ENCODE peak calls at places on chromosome 22, in eight cellular contexts. One of them, this sample, is unnamed.

GRCh38 chr22:17514092-17514491 is 49.2 kb upstream of the SLC25A18 start:
- ATAC-seq in T-helper 17 cell: no peak
- ATAC-seq in Right ventricle myocardium inferior: peak; percentile 85
- ATAC-seq in left cardiac atrium: no peak
- ATAC-seq in thoracic aorta: no peak
- ATAC-seq in pancreas: no peak
- ATAC-seq in Right ventricle myocardium superior: peak; percentile 88
- ATAC-seq in naive B cell: no peak
- ATAC-seq in this sample: no peak

GRCh38 chr22:30001459-30001858 is 78.8 kb upstream of the HORMAD2 start:
- ATAC-seq in T-helper 17 cell: no peak
- ATAC-seq in Right ventricle myocardium inferior: no peak
- ATAC-seq in left cardiac atrium: no peak
- ATAC-seq in thoracic aorta: no peak
- ATAC-seq in pancreas: peak; percentile 53
- ATAC-seq in Right ventricle myocardium superior: no peak
- ATAC-seq in naive B cell: no peak
- ATAC-seq in this sample: no peak

GRCh38 chr22:20031732-20032406 is 11.0 kb downstream of the TANGO2 start:
- ATAC-seq in T-helper 17 cell: peak; percentile 99
- ATAC-seq in Right ventricle myocardium inferior: no peak
- ATAC-seq in left cardiac atrium: no peak
- ATAC-seq in thoracic aorta: no peak
- ATAC-seq in pancreas: no peak
- ATAC-seq in Right ventricle myocardium superior: no peak
- ATAC-seq in naive B cell: peak; percentile 53
- ATAC-seq in this sample: no peak

GRCh38 chr22:31646186-31647019 is 15.6 kb downstream of the PISD start:
- ATAC-seq in T-helper 17 cell: peak; percentile 51
- ATAC-seq in Right ventricle myocardium inferior: no peak
- ATAC-seq in left cardiac atrium: no peak
- ATAC-seq in thoracic aorta: no peak
- ATAC-seq in pancreas: peak; percentile 73
- ATAC-seq in Right ventricle myocardium superior: no peak
- ATAC-seq in naive B cell: no peak
- ATAC-seq in this sample: peak; percentile 76

GRCh38 chr22:48369789-48370507 is 1457.7 kb downstream of the BRD1 start:
- ATAC-seq in T-helper 17 cell: no peak
- ATAC-seq in Right ventricle myocardium inferior: no peak
- ATAC-seq in left cardiac atrium: no peak
- ATAC-seq in thoracic aorta: no peak
- ATAC-seq in pancreas: peak; percentile 50
- ATAC-seq in Right ventricle myocardium superior: no peak
- ATAC-seq in naive B cell: no peak
- ATAC-seq in this sample: no peak

GRCh38 chr22:41688365-41689211 is at the start of gene SNU13:
- ATAC-seq in T-helper 17 cell: peak; percentile 95
- ATAC-seq in Right ventricle myocardium inferior: peak; percentile 96
- ATAC-seq in left cardiac atrium: peak; percentile 97
- ATAC-seq in thoracic aorta: peak; percentile 77
- ATAC-seq in pancreas: peak; percentile 95
- ATAC-seq in Right ventricle myocardium superior: peak; percentile 96
- ATAC-seq in naive B cell: peak; percentile 94
- ATAC-seq in this sample: peak; percentile 98

GRCh38 chr22:35649026-35649553 is 844 bp downstream of the APOL6 start:
- ATAC-seq in T-helper 17 cell: no peak
- ATAC-seq in Right ventricle myocardium inferior: no peak
- ATAC-seq in left cardiac atrium: no peak
- ATAC-seq in thoracic aorta: no peak
- ATAC-seq in pancreas: peak; percentile 14
- ATAC-seq in Right ventricle myocardium superior: no peak
- ATAC-seq in naive B cell: no peak
- ATAC-seq in this sample: no peak

GRCh38 chr22:32880906-32881596 is 79.5 kb downstream of the TIMP3 start:
- ATAC-seq in T-helper 17 cell: no peak
- ATAC-seq in Right ventricle myocardium inferior: peak; percentile 97
- ATAC-seq in left cardiac atrium: peak; percentile 98
- ATAC-seq in thoracic aorta: no peak
- ATAC-seq in pancreas: peak; percentile 68
- ATAC-seq in Right ventricle myocardium superior: peak; percentile 98
- ATAC-seq in naive B cell: peak; percentile 67
- ATAC-seq in this sample: peak; percentile 78

GRCh38 chr22:41848468-41848867 is 15.6 kb downstream of the SREBF2 start:
- ATAC-seq in T-helper 17 cell: peak; percentile 48
- ATAC-seq in Right ventricle myocardium inferior: peak; percentile 65
- ATAC-seq in left cardiac atrium: peak; percentile 53
- ATAC-seq in thoracic aorta: no peak
- ATAC-seq in pancreas: peak; percentile 7
- ATAC-seq in Right ventricle myocardium superior: peak; percentile 46
- ATAC-seq in naive B cell: peak; percentile 63
- ATAC-seq in this sample: no peak

GRCh38 chr22:43377486-43377995 is 34.3 kb upstream of the MPPED1 start:
- ATAC-seq in T-helper 17 cell: no peak
- ATAC-seq in Right ventricle myocardium inferior: no peak
- ATAC-seq in left cardiac atrium: no peak
- ATAC-seq in thoracic aorta: no peak
- ATAC-seq in pancreas: peak; percentile 42
- ATAC-seq in Right ventricle myocardium superior: no peak
- ATAC-seq in naive B cell: no peak
- ATAC-seq in this sample: no peak

GRCh38 chr22:49620666-49621065 is 207.0 kb downstream of the BRD1 start:
- ATAC-seq in T-helper 17 cell: no peak
- ATAC-seq in Right ventricle myocardium inferior: no peak
- ATAC-seq in left cardiac atrium: no peak
- ATAC-seq in thoracic aorta: no peak
- ATAC-seq in pancreas: no peak
- ATAC-seq in Right ventricle myocardium superior: no peak
- ATAC-seq in naive B cell: no peak
- ATAC-seq in this sample: no peak

GRCh38 chr22:48098936-48099245 is 1336.4 kb downstream of the TBC1D22A start:
- ATAC-seq in T-helper 17 cell: no peak
- ATAC-seq in Right ventricle myocardium inferior: no peak
- ATAC-seq in left cardiac atrium: no peak
- ATAC-seq in thoracic aorta: no peak
- ATAC-seq in pancreas: no peak
- ATAC-seq in Right ventricle myocardium superior: no peak
- ATAC-seq in naive B cell: peak; percentile 2
- ATAC-seq in this sample: no peak

GRCh38 chr22:25884121-25884520 is 142.1 kb downstream of the MYO18B start:
- ATAC-seq in T-helper 17 cell: no peak
- ATAC-seq in Right ventricle myocardium inferior: no peak
- ATAC-seq in left cardiac atrium: no peak
- ATAC-seq in thoracic aorta: no peak
- ATAC-seq in pancreas: no peak
- ATAC-seq in Right ventricle myocardium superior: no peak
- ATAC-seq in naive B cell: no peak
- ATAC-seq in this sample: no peak

GRCh38 chr22:26800858-26801257 is 143.5 kb downstream of the MIAT start:
- ATAC-seq in T-helper 17 cell: no peak
- ATAC-seq in Right ventricle myocardium inferior: no peak
- ATAC-seq in left cardiac atrium: no peak
- ATAC-seq in thoracic aorta: no peak
- ATAC-seq in pancreas: no peak
- ATAC-seq in Right ventricle myocardium superior: no peak
- ATAC-seq in naive B cell: no peak
- ATAC-seq in this sample: no peak

GRCh38 chr22:31952459-31952858 is 8.1 kb downstream of the YWHAH start:
- ATAC-seq in T-helper 17 cell: no peak
- ATAC-seq in Right ventricle myocardium inferior: peak; percentile 37
- ATAC-seq in left cardiac atrium: peak; percentile 14
- ATAC-seq in thoracic aorta: peak; percentile 55
- ATAC-seq in pancreas: peak; percentile 77
- ATAC-seq in Right ventricle myocardium superior: peak; percentile 49
- ATAC-seq in naive B cell: no peak
- ATAC-seq in this sample: peak; percentile 80

GRCh38 chr22:39999144-39999757 is 4.5 kb downstream of the FAM83F start:
- ATAC-seq in T-helper 17 cell: no peak
- ATAC-seq in Right ventricle myocardium inferior: no peak
- ATAC-seq in left cardiac atrium: no peak
- ATAC-seq in thoracic aorta: no peak
- ATAC-seq in pancreas: no peak
- ATAC-seq in Right ventricle myocardium superior: no peak
- ATAC-seq in naive B cell: no peak
- ATAC-seq in this sample: no peak

GRCh38 chr22:50621948-50622722 is 5.8 kb downstream of the ARSA start:
- ATAC-seq in T-helper 17 cell: no peak
- ATAC-seq in Right ventricle myocardium inferior: no peak
- ATAC-seq in left cardiac atrium: no peak
- ATAC-seq in thoracic aorta: no peak
- ATAC-seq in pancreas: peak; percentile 31
- ATAC-seq in Right ventricle myocardium superior: no peak
- ATAC-seq in naive B cell: no peak
- ATAC-seq in this sample: peak; percentile 7

GRCh38 chr22:44821741-44822425 is 69.5 kb downstream of the ARHGAP8 start:
- ATAC-seq in T-helper 17 cell: no peak
- ATAC-seq in Right ventricle myocardium inferior: no peak
- ATAC-seq in left cardiac atrium: no peak
- ATAC-seq in thoracic aorta: no peak
- ATAC-seq in pancreas: no peak
- ATAC-seq in Right ventricle myocardium superior: no peak
- ATAC-seq in naive B cell: no peak
- ATAC-seq in this sample: no peak

GRCh38 chr22:30206964-30207363 is 39.6 kb downstream of the LIF start:
- ATAC-seq in T-helper 17 cell: no peak
- ATAC-seq in Right ventricle myocardium inferior: no peak
- ATAC-seq in left cardiac atrium: no peak
- ATAC-seq in thoracic aorta: no peak
- ATAC-seq in pancreas: peak; percentile 34
- ATAC-seq in Right ventricle myocardium superior: no peak
- ATAC-seq in naive B cell: no peak
- ATAC-seq in this sample: peak; percentile 85

GRCh38 chr22:17779286-17780115 is 5.2 kb upstream of the BID start:
- ATAC-seq in T-helper 17 cell: no peak
- ATAC-seq in Right ventricle myocardium inferior: no peak
- ATAC-seq in left cardiac atrium: no peak
- ATAC-seq in thoracic aorta: no peak
- ATAC-seq in pancreas: no peak
- ATAC-seq in Right ventricle myocardium superior: no peak
- ATAC-seq in naive B cell: no peak
- ATAC-seq in this sample: no peak

GRCh38 chr22:27405672-27406388 is 395.7 kb downstream of the MN1 start:
- ATAC-seq in T-helper 17 cell: no peak
- ATAC-seq in Right ventricle myocardium inferior: peak; percentile 75
- ATAC-seq in left cardiac atrium: peak; percentile 85
- ATAC-seq in thoracic aorta: no peak
- ATAC-seq in pancreas: peak; percentile 99
- ATAC-seq in Right ventricle myocardium superior: peak; percentile 87
- ATAC-seq in naive B cell: no peak
- ATAC-seq in this sample: peak; percentile 96

GRCh38 chr22:22599248-22599647 is 40.2 kb upstream of the PRAME start:
- ATAC-seq in T-helper 17 cell: no peak
- ATAC-seq in Right ventricle myocardium inferior: no peak
- ATAC-seq in left cardiac atrium: no peak
- ATAC-seq in thoracic aorta: no peak
- ATAC-seq in pancreas: no peak
- ATAC-seq in Right ventricle myocardium superior: no peak
- ATAC-seq in naive B cell: no peak
- ATAC-seq in this sample: no peak

GRCh38 chr22:37032535-37033460 is 13.3 kb downstream of the MPST start:
- ATAC-seq in T-helper 17 cell: no peak
- ATAC-seq in Right ventricle myocardium inferior: peak; percentile 22
- ATAC-seq in left cardiac atrium: peak; percentile 71
- ATAC-seq in thoracic aorta: no peak
- ATAC-seq in pancreas: peak; percentile 97
- ATAC-seq in Right ventricle myocardium superior: peak; percentile 40
- ATAC-seq in naive B cell: no peak
- ATAC-seq in this sample: no peak

GRCh38 chr22:25057013-25057881 is 104.7 kb downstream of the KIAA1671 start:
- ATAC-seq in T-helper 17 cell: peak; percentile 76
- ATAC-seq in Right ventricle myocardium inferior: peak; percentile 63
- ATAC-seq in left cardiac atrium: peak; percentile 76
- ATAC-seq in thoracic aorta: no peak
- ATAC-seq in pancreas: peak; percentile 94
- ATAC-seq in Right ventricle myocardium superior: peak; percentile 80
- ATAC-seq in naive B cell: no peak
- ATAC-seq in this sample: peak; percentile 98

GRCh38 chr22:37243402-37244113 is 511 bp downstream of the RAC2 start:
- ATAC-seq in T-helper 17 cell: peak; percentile 4
- ATAC-seq in Right ventricle myocardium inferior: peak; percentile 3
- ATAC-seq in left cardiac atrium: no peak
- ATAC-seq in thoracic aorta: no peak
- ATAC-seq in pancreas: peak; percentile 22
- ATAC-seq in Right ventricle myocardium superior: no peak
- ATAC-seq in naive B cell: peak; percentile 1
- ATAC-seq in this sample: no peak

GRCh38 chr22:43281400-43281799 is 61.8 kb downstream of the SCUBE1 start:
- ATAC-seq in T-helper 17 cell: no peak
- ATAC-seq in Right ventricle myocardium inferior: no peak
- ATAC-seq in left cardiac atrium: peak; percentile 79
- ATAC-seq in thoracic aorta: no peak
- ATAC-seq in pancreas: no peak
- ATAC-seq in Right ventricle myocardium superior: no peak
- ATAC-seq in naive B cell: no peak
- ATAC-seq in this sample: no peak

GRCh38 chr22:41181349-41182241 is 23.5 kb upstream of the L3MBTL2 start:
- ATAC-seq in T-helper 17 cell: no peak
- ATAC-seq in Right ventricle myocardium inferior: no peak
- ATAC-seq in left cardiac atrium: no peak
- ATAC-seq in thoracic aorta: no peak
- ATAC-seq in pancreas: no peak
- ATAC-seq in Right ventricle myocardium superior: no peak
- ATAC-seq in naive B cell: no peak
- ATAC-seq in this sample: peak; percentile 19

GRCh38 chr22:23204541-23205157 is 24.3 kb downstream of the BCR start:
- ATAC-seq in T-helper 17 cell: no peak
- ATAC-seq in Right ventricle myocardium inferior: peak; percentile 92
- ATAC-seq in left cardiac atrium: peak; percentile 92
- ATAC-seq in thoracic aorta: peak; percentile 3
- ATAC-seq in pancreas: peak; percentile 83
- ATAC-seq in Right ventricle myocardium superior: peak; percentile 97
- ATAC-seq in naive B cell: no peak
- ATAC-seq in this sample: peak; percentile 88

GRCh38 chr22:42757475-42757874 is 36.8 kb upstream of the A4GALT start:
- ATAC-seq in T-helper 17 cell: no peak
- ATAC-seq in Right ventricle myocardium inferior: no peak
- ATAC-seq in left cardiac atrium: no peak
- ATAC-seq in thoracic aorta: no peak
- ATAC-seq in pancreas: no peak
- ATAC-seq in Right ventricle myocardium superior: no peak
- ATAC-seq in naive B cell: no peak
- ATAC-seq in this sample: no peak

GRCh38 chr22:17917490-17917983 is 106.8 kb downstream of the MICAL3 start:
- ATAC-seq in T-helper 17 cell: no peak
- ATAC-seq in Right ventricle myocardium inferior: peak; percentile 35
- ATAC-seq in left cardiac atrium: peak; percentile 10
- ATAC-seq in thoracic aorta: no peak
- ATAC-seq in pancreas: no peak
- ATAC-seq in Right ventricle myocardium superior: peak; percentile 6
- ATAC-seq in naive B cell: peak; percentile 18
- ATAC-seq in this sample: no peak

GRCh38 chr22:35684270-35684700 is 33.4 kb upstream of the APOL5 start:
- ATAC-seq in T-helper 17 cell: no peak
- ATAC-seq in Right ventricle myocardium inferior: peak; percentile 93
- ATAC-seq in left cardiac atrium: peak; percentile 93
- ATAC-seq in thoracic aorta: no peak
- ATAC-seq in pancreas: peak; percentile 73
- ATAC-seq in Right ventricle myocardium superior: peak; percentile 95
- ATAC-seq in naive B cell: no peak
- ATAC-seq in this sample: peak; percentile 65

GRCh38 chr22:40951795-40952602 is 821 bp downstream of the RBX1 start:
- ATAC-seq in T-helper 17 cell: no peak
- ATAC-seq in Right ventricle myocardium inferior: no peak
- ATAC-seq in left cardiac atrium: no peak
- ATAC-seq in thoracic aorta: no peak
- ATAC-seq in pancreas: peak; percentile 0
- ATAC-seq in Right ventricle myocardium superior: no peak
- ATAC-seq in naive B cell: no peak
- ATAC-seq in this sample: peak; percentile 6

GRCh38 chr22:33515733-33516297 is 404.5 kb downstream of the LARGE1 start:
- ATAC-seq in T-helper 17 cell: no peak
- ATAC-seq in Right ventricle myocardium inferior: no peak
- ATAC-seq in left cardiac atrium: no peak
- ATAC-seq in thoracic aorta: no peak
- ATAC-seq in pancreas: no peak
- ATAC-seq in Right ventricle myocardium superior: no peak
- ATAC-seq in naive B cell: no peak
- ATAC-seq in this sample: no peak

GRCh38 chr22:28710889-28711285 is 30.7 kb downstream of the CHEK2 start:
- ATAC-seq in T-helper 17 cell: no peak
- ATAC-seq in Right ventricle myocardium inferior: no peak
- ATAC-seq in left cardiac atrium: no peak
- ATAC-seq in thoracic aorta: no peak
- ATAC-seq in pancreas: no peak
- ATAC-seq in Right ventricle myocardium superior: no peak
- ATAC-seq in naive B cell: no peak
- ATAC-seq in this sample: peak; percentile 30